ENCODE peak calls at places on chromosome 17, in six cellular contexts. One of them, this sample, is unnamed.

GRCh38 chr17:27590864-27591263 is 40.1 kb upstream of the LGALS9 start:
- DNase-seq in progenitor cell of endocrine pancreas: no peak
- DNase-seq in sigmoid colon: no peak
- DNase-seq in stimulated activated CD4-positive, alpha-beta T cell treated with anti-CD3 and anti-CD28 coated beads, Interleukin-2, amount 100 ng/mL, for 24 hours: no peak
- DNase-seq in MM.1S: no peak
- DNase-seq in stimulated activated naive B cell treated with anti-CD40 and anti-IgM and Interleukin-4, amounts not matched to agents 10 μg/mL and 1 μg/mL and 100 μg/mL, for 72 hours: no peak
- DNase-seq in this sample: no peak

GRCh38 chr17:17347956-17348871 is 45.0 kb downstream of the NT5M start:
- DNase-seq in progenitor cell of endocrine pancreas: no peak
- DNase-seq in sigmoid colon: peak; percentile 25
- DNase-seq in stimulated activated CD4-positive, alpha-beta T cell treated with anti-CD3 and anti-CD28 coated beads, Interleukin-2, amount 100 ng/mL, for 24 hours: no peak
- DNase-seq in MM.1S: no peak
- DNase-seq in stimulated activated naive B cell treated with anti-CD40 and anti-IgM and Interleukin-4, amounts not matched to agents 10 μg/mL and 1 μg/mL and 100 μg/mL, for 72 hours: no peak
- DNase-seq in this sample: no peak

GRCh38 chr17:37024181-37024637 is 75.5 kb downstream of the AATF start:
- DNase-seq in progenitor cell of endocrine pancreas: no peak
- DNase-seq in sigmoid colon: no peak
- DNase-seq in stimulated activated CD4-positive, alpha-beta T cell treated with anti-CD3 and anti-CD28 coated beads, Interleukin-2, amount 100 ng/mL, for 24 hours: no peak
- DNase-seq in MM.1S: no peak
- DNase-seq in stimulated activated naive B cell treated with anti-CD40 and anti-IgM and Interleukin-4, amounts not matched to agents 10 μg/mL and 1 μg/mL and 100 μg/mL, for 72 hours: no peak
- DNase-seq in this sample: no peak

GRCh38 chr17:82611140-82612058 is 36.8 kb downstream of the WDR45B start:
- DNase-seq in progenitor cell of endocrine pancreas: no peak
- DNase-seq in sigmoid colon: no peak
- DNase-seq in stimulated activated CD4-positive, alpha-beta T cell treated with anti-CD3 and anti-CD28 coated beads, Interleukin-2, amount 100 ng/mL, for 24 hours: no peak
- DNase-seq in MM.1S: no peak
- DNase-seq in stimulated activated naive B cell treated with anti-CD40 and anti-IgM and Interleukin-4, amounts not matched to agents 10 μg/mL and 1 μg/mL and 100 μg/mL, for 72 hours: no peak
- DNase-seq in this sample: no peak

GRCh38 chr17:41784207-41784744 is 2.2 kb downstream of the JUP start:
- DNase-seq in progenitor cell of endocrine pancreas: no peak
- DNase-seq in sigmoid colon: no peak
- DNase-seq in stimulated activated CD4-positive, alpha-beta T cell treated with anti-CD3 and anti-CD28 coated beads, Interleukin-2, amount 100 ng/mL, for 24 hours: no peak
- DNase-seq in MM.1S: no peak
- DNase-seq in stimulated activated naive B cell treated with anti-CD40 and anti-IgM and Interleukin-4, amounts not matched to agents 10 μg/mL and 1 μg/mL and 100 μg/mL, for 72 hours: no peak
- DNase-seq in this sample: no peak

GRCh38 chr17:74512624-74513084 is 18.6 kb downstream of the CD300LB start:
- DNase-seq in progenitor cell of endocrine pancreas: no peak
- DNase-seq in sigmoid colon: no peak
- DNase-seq in stimulated activated CD4-positive, alpha-beta T cell treated with anti-CD3 and anti-CD28 coated beads, Interleukin-2, amount 100 ng/mL, for 24 hours: no peak
- DNase-seq in MM.1S: no peak
- DNase-seq in stimulated activated naive B cell treated with anti-CD40 and anti-IgM and Interleukin-4, amounts not matched to agents 10 μg/mL and 1 μg/mL and 100 μg/mL, for 72 hours: peak; percentile 80
- DNase-seq in this sample: no peak

GRCh38 chr17:1005361-1005946 is 8.5 kb downstream of the TIMM22 start:
- DNase-seq in progenitor cell of endocrine pancreas: no peak
- DNase-seq in sigmoid colon: peak; percentile 91
- DNase-seq in stimulated activated CD4-positive, alpha-beta T cell treated with anti-CD3 and anti-CD28 coated beads, Interleukin-2, amount 100 ng/mL, for 24 hours: no peak
- DNase-seq in MM.1S: no peak
- DNase-seq in stimulated activated naive B cell treated with anti-CD40 and anti-IgM and Interleukin-4, amounts not matched to agents 10 μg/mL and 1 μg/mL and 100 μg/mL, for 72 hours: no peak
- DNase-seq in this sample: no peak

GRCh38 chr17:71550675-71551074 is 570.1 kb upstream of the SOX9 start:
- DNase-seq in progenitor cell of endocrine pancreas: no peak
- DNase-seq in sigmoid colon: no peak
- DNase-seq in stimulated activated CD4-positive, alpha-beta T cell treated with anti-CD3 and anti-CD28 coated beads, Interleukin-2, amount 100 ng/mL, for 24 hours: no peak
- DNase-seq in MM.1S: no peak
- DNase-seq in stimulated activated naive B cell treated with anti-CD40 and anti-IgM and Interleukin-4, amounts not matched to agents 10 μg/mL and 1 μg/mL and 100 μg/mL, for 72 hours: no peak
- DNase-seq in this sample: no peak

GRCh38 chr17:31401456-31402254 is 10.2 kb downstream of the RAB11FIP4 start:
- DNase-seq in progenitor cell of endocrine pancreas: no peak
- DNase-seq in sigmoid colon: no peak
- DNase-seq in stimulated activated CD4-positive, alpha-beta T cell treated with anti-CD3 and anti-CD28 coated beads, Interleukin-2, amount 100 ng/mL, for 24 hours: no peak
- DNase-seq in MM.1S: no peak
- DNase-seq in stimulated activated naive B cell treated with anti-CD40 and anti-IgM and Interleukin-4, amounts not matched to agents 10 μg/mL and 1 μg/mL and 100 μg/mL, for 72 hours: no peak
- DNase-seq in this sample: no peak

GRCh38 chr17:31518478-31518877 is 127.0 kb downstream of the RAB11FIP4 start:
- DNase-seq in progenitor cell of endocrine pancreas: no peak
- DNase-seq in sigmoid colon: no peak
- DNase-seq in stimulated activated CD4-positive, alpha-beta T cell treated with anti-CD3 and anti-CD28 coated beads, Interleukin-2, amount 100 ng/mL, for 24 hours: no peak
- DNase-seq in MM.1S: no peak
- DNase-seq in stimulated activated naive B cell treated with anti-CD40 and anti-IgM and Interleukin-4, amounts not matched to agents 10 μg/mL and 1 μg/mL and 100 μg/mL, for 72 hours: no peak
- DNase-seq in this sample: no peak